ENCODE peak calls at places on chromosomes 16 and 17, in nine cellular contexts. One of them, this sample, is unnamed.

GRCh38 chr17:72850410-72850809 is 242.1 kb downstream of the SLC39A11 start:
- DNase-seq in HuH-7: no peak
- DNase-seq in stimulated activated CD8-positive, alpha-beta memory T cell treated with anti-CD3 and anti-CD28 coated beads, Interleukin-4, amount 100 ng/mL, for 1 hour: no peak
- DNase-seq in activated CD4-positive, CD25-positive, alpha-beta regulatory T cell: no peak
- DNase-seq in lower leg skin: no peak
- DNase-seq in glutamatergic neuron: no peak
- DNase-seq in HTR-8/SVneo: no peak
- DNase-seq in stimulated activated CD4-positive, alpha-beta T cell treated with anti-CD3 and anti-CD28 coated beads, TNF-alpha, amount 100 ng/mL, for 4 hours: no peak
- DNase-seq in NCI-H774: no peak
- DNase-seq in this sample: no peak

GRCh38 chr17:45001310-45001709 is 33.2 kb upstream of the C1QL1 start:
- DNase-seq in HuH-7: no peak
- DNase-seq in stimulated activated CD8-positive, alpha-beta memory T cell treated with anti-CD3 and anti-CD28 coated beads, Interleukin-4, amount 100 ng/mL, for 1 hour: no peak
- DNase-seq in activated CD4-positive, CD25-positive, alpha-beta regulatory T cell: no peak
- DNase-seq in lower leg skin: no peak
- DNase-seq in glutamatergic neuron: no peak
- DNase-seq in HTR-8/SVneo: no peak
- DNase-seq in stimulated activated CD4-positive, alpha-beta T cell treated with anti-CD3 and anti-CD28 coated beads, TNF-alpha, amount 100 ng/mL, for 4 hours: no peak
- DNase-seq in NCI-H774: no peak
- DNase-seq in this sample: no peak

GRCh38 chr16:17304814-17305169 is 166.0 kb downstream of the XYLT1 start:
- DNase-seq in HuH-7: no peak
- DNase-seq in stimulated activated CD8-positive, alpha-beta memory T cell treated with anti-CD3 and anti-CD28 coated beads, Interleukin-4, amount 100 ng/mL, for 1 hour: no peak
- DNase-seq in activated CD4-positive, CD25-positive, alpha-beta regulatory T cell: no peak
- DNase-seq in lower leg skin: no peak
- DNase-seq in glutamatergic neuron: no peak
- DNase-seq in HTR-8/SVneo: no peak
- DNase-seq in stimulated activated CD4-positive, alpha-beta T cell treated with anti-CD3 and anti-CD28 coated beads, TNF-alpha, amount 100 ng/mL, for 4 hours: no peak
- DNase-seq in NCI-H774: no peak
- DNase-seq in this sample: no peak

GRCh38 chr16:48745541-48745940 is 135.6 kb upstream of the N4BP1 start:
- DNase-seq in HuH-7: no peak
- DNase-seq in stimulated activated CD8-positive, alpha-beta memory T cell treated with anti-CD3 and anti-CD28 coated beads, Interleukin-4, amount 100 ng/mL, for 1 hour: no peak
- DNase-seq in activated CD4-positive, CD25-positive, alpha-beta regulatory T cell: no peak
- DNase-seq in lower leg skin: no peak
- DNase-seq in glutamatergic neuron: no peak
- DNase-seq in HTR-8/SVneo: no peak
- DNase-seq in stimulated activated CD4-positive, alpha-beta T cell treated with anti-CD3 and anti-CD28 coated beads, TNF-alpha, amount 100 ng/mL, for 4 hours: no peak
- DNase-seq in NCI-H774: no peak
- DNase-seq in this sample: no peak

GRCh38 chr17:55187371-55187770 is 77.4 kb upstream of the HLF start:
- DNase-seq in HuH-7: no peak
- DNase-seq in stimulated activated CD8-positive, alpha-beta memory T cell treated with anti-CD3 and anti-CD28 coated beads, Interleukin-4, amount 100 ng/mL, for 1 hour: no peak
- DNase-seq in activated CD4-positive, CD25-positive, alpha-beta regulatory T cell: no peak
- DNase-seq in lower leg skin: no peak
- DNase-seq in glutamatergic neuron: no peak
- DNase-seq in HTR-8/SVneo: no peak
- DNase-seq in stimulated activated CD4-positive, alpha-beta T cell treated with anti-CD3 and anti-CD28 coated beads, TNF-alpha, amount 100 ng/mL, for 4 hours: no peak
- DNase-seq in NCI-H774: no peak
- DNase-seq in this sample: no peak

GRCh38 chr16:79204486-79204885 is 396.1 kb downstream of the MAF start:
- DNase-seq in HuH-7: no peak
- DNase-seq in stimulated activated CD8-positive, alpha-beta memory T cell treated with anti-CD3 and anti-CD28 coated beads, Interleukin-4, amount 100 ng/mL, for 1 hour: no peak
- DNase-seq in activated CD4-positive, CD25-positive, alpha-beta regulatory T cell: no peak
- DNase-seq in lower leg skin: no peak
- DNase-seq in glutamatergic neuron: no peak
- DNase-seq in HTR-8/SVneo: no peak
- DNase-seq in stimulated activated CD4-positive, alpha-beta T cell treated with anti-CD3 and anti-CD28 coated beads, TNF-alpha, amount 100 ng/mL, for 4 hours: no peak
- DNase-seq in NCI-H774: no peak
- DNase-seq in this sample: no peak

GRCh38 chr16:30359871-30360170 is 4.7 kb upstream of the CD2BP2 start:
- DNase-seq in HuH-7: no peak
- DNase-seq in stimulated activated CD8-positive, alpha-beta memory T cell treated with anti-CD3 and anti-CD28 coated beads, Interleukin-4, amount 100 ng/mL, for 1 hour: no peak
- DNase-seq in activated CD4-positive, CD25-positive, alpha-beta regulatory T cell: no peak
- DNase-seq in lower leg skin: no peak
- DNase-seq in glutamatergic neuron: no peak
- DNase-seq in HTR-8/SVneo: no peak
- DNase-seq in stimulated activated CD4-positive, alpha-beta T cell treated with anti-CD3 and anti-CD28 coated beads, TNF-alpha, amount 100 ng/mL, for 4 hours: no peak
- DNase-seq in NCI-H774: no peak
- DNase-seq in this sample: no peak

GRCh38 chr17:75619506-75620431 is 13.5 kb upstream of the SMIM5 start:
- DNase-seq in HuH-7: peak; percentile 96
- DNase-seq in stimulated activated CD8-positive, alpha-beta memory T cell treated with anti-CD3 and anti-CD28 coated beads, Interleukin-4, amount 100 ng/mL, for 1 hour: no peak
- DNase-seq in activated CD4-positive, CD25-positive, alpha-beta regulatory T cell: no peak
- DNase-seq in lower leg skin: no peak
- DNase-seq in glutamatergic neuron: peak; percentile 86
- DNase-seq in HTR-8/SVneo: peak; percentile 61
- DNase-seq in stimulated activated CD4-positive, alpha-beta T cell treated with anti-CD3 and anti-CD28 coated beads, TNF-alpha, amount 100 ng/mL, for 4 hours: no peak
- DNase-seq in NCI-H774: no peak
- DNase-seq in this sample: peak; percentile 14

GRCh38 chr17:56203430-56203829 is 50.2 kb downstream of the ANKFN1 start:
- DNase-seq in HuH-7: peak; percentile 7
- DNase-seq in stimulated activated CD8-positive, alpha-beta memory T cell treated with anti-CD3 and anti-CD28 coated beads, Interleukin-4, amount 100 ng/mL, for 1 hour: no peak
- DNase-seq in activated CD4-positive, CD25-positive, alpha-beta regulatory T cell: no peak
- DNase-seq in lower leg skin: no peak
- DNase-seq in glutamatergic neuron: no peak
- DNase-seq in HTR-8/SVneo: peak; percentile 9
- DNase-seq in stimulated activated CD4-positive, alpha-beta T cell treated with anti-CD3 and anti-CD28 coated beads, TNF-alpha, amount 100 ng/mL, for 4 hours: no peak
- DNase-seq in NCI-H774: peak; percentile 3
- DNase-seq in this sample: no peak

GRCh38 chr17:33292184-33292980 is 713 bp downstream of the ASIC2 start:
- DNase-seq in HuH-7: no peak
- DNase-seq in stimulated activated CD8-positive, alpha-beta memory T cell treated with anti-CD3 and anti-CD28 coated beads, Interleukin-4, amount 100 ng/mL, for 1 hour: no peak
- DNase-seq in activated CD4-positive, CD25-positive, alpha-beta regulatory T cell: no peak
- DNase-seq in lower leg skin: no peak
- DNase-seq in glutamatergic neuron: peak; percentile 59
- DNase-seq in HTR-8/SVneo: peak; percentile 40
- DNase-seq in stimulated activated CD4-positive, alpha-beta T cell treated with anti-CD3 and anti-CD28 coated beads, TNF-alpha, amount 100 ng/mL, for 4 hours: no peak
- DNase-seq in NCI-H774: no peak
- DNase-seq in this sample: no peak

This sample was measured in hippocampal formation.